ENCODE peak calls at places on chromosomes 5 and 9, in five cellular contexts. B is Peyer's patch, H is gastrocnemius medialis, C is MM.1S, Q is aorta. M is an unnamed sample.

GRCh38 chr9:130882696-130883225 is 13.9 kb downstream of the QRFP start:
- DNase-seq in C (no peak), Q (no peak), B (no peak), H (no peak), M (no peak)

GRCh38 chr9:112764837-112765236 is 14.3 kb downstream of the SNX30 start:
- DNase-seq in Q (no peak), H (no peak), C (no peak), B (peak; percentile 69), M (no peak)

GRCh38 chr5:170223906-170224305 is 8.9 kb upstream of the C5orf58 start:
- DNase-seq in H (no peak), C (no peak), B (no peak), Q (no peak), M (no peak)

GRCh38 chr5:84301535-84301934 is 83.1 kb downstream of the EDIL3 start:
- DNase-seq in C (no peak), Q (no peak), B (no peak), H (no peak), M (no peak)

GRCh38 chr9:96020822-96021615 is 145.5 kb downstream of the ERCC6L2 start:
- DNase-seq in Q (peak; percentile 84), H (no peak), C (no peak), B (peak; percentile 66), M (no peak)

GRCh38 chr9:74721696-74722660 is 165.7 kb downstream of the TRPM6 start:
- DNase-seq in Q (no peak), C (no peak), B (no peak), H (no peak), M (no peak)

GRCh38 chr9:89311346-89312153 is 555 bp downstream of the CKS2 start:
- DNase-seq in B (peak; percentile 58), C (no peak), Q (peak; percentile 82), H (no peak), M (no peak)

GRCh38 chr5:137310051-137310730 is 188.9 kb downstream of the SPOCK1 start:
- DNase-seq in C (no peak), H (no peak), Q (no peak), B (no peak), M (no peak)

GRCh38 chr9:86614871-86615849 is 260.9 kb upstream of the TUT7 start:
- DNase-seq in H (no peak), B (no peak), Q (no peak), C (no peak), M (no peak)

DNA sequence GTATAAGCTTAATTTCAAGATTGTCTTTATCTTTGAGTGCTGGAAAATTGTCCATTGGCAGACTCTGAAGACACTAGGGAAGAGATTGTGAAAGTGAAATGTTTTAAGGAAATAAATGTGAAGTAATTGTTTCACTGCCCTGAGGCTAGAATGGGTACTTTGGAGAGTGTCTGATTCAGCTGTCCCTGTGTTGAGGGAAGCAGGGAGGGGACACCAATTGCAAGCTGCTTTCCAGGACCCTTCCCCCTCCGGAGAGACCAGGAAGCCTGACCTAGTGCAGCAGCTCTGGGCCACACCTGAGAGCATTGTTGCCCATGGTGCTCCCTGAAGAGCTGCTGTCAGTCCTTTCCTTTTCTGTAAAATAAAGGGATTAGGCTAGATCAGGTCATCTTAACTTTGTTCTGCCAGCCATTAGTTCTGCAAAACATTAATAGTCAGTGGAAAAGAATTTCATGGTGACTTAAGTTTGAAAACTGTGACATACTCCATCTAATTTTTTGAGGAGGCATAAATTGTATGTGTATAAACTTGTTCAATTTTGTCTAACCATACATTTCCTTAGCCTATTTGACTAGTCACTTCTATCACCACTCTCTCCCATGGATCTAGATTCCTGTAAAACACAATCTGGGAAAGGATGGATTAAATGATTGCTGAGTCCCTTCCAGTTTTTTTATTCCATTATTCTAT is 18.8 kb downstream of the MAP1B start:
- DNase-seq in H (no peak), C (no peak), B (no peak), Q (no peak), M (no peak)
- H3K4me1 ChIP-seq in H (peaks cover 2% of the 10 kb centered on the region), C (no peaks in the 10 kb centered on the region), B (no peaks in the 10 kb centered on the region), Q (peaks cover 15% of the 10 kb centered on the region), M (peaks cover 41% of the 10 kb centered on the region)

DNA sequence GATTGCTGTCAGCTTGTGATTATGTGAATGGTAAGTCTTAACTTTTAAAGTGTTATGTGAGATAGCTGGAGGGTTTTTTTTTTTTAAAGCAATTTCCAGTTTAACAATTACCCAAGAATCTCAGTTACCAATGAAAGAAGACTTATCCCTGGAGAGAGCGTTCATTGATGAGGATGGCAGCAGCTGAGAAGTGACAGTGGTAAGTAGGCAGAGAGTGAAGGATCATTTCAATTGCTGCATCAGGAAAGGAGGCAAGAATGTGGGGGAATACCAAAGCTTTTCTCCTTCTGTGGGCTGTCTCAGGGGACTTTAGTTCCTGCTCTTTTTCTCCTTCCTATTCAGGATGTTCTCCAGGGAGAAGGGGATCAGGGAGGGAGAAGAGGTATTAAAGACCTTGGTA is 370.3 kb upstream of the C9orf72 start:
- DNase-seq in H (no peak), C (no peak), B (no peak), Q (no peak), M (no peak)
- H3K4me3 ChIP-seq in H (no peak overlapping the region), C (no peak overlapping the region), B (no peak overlapping the region), Q (no peak overlapping the region), M (no peak overlapping the region)

DNA sequence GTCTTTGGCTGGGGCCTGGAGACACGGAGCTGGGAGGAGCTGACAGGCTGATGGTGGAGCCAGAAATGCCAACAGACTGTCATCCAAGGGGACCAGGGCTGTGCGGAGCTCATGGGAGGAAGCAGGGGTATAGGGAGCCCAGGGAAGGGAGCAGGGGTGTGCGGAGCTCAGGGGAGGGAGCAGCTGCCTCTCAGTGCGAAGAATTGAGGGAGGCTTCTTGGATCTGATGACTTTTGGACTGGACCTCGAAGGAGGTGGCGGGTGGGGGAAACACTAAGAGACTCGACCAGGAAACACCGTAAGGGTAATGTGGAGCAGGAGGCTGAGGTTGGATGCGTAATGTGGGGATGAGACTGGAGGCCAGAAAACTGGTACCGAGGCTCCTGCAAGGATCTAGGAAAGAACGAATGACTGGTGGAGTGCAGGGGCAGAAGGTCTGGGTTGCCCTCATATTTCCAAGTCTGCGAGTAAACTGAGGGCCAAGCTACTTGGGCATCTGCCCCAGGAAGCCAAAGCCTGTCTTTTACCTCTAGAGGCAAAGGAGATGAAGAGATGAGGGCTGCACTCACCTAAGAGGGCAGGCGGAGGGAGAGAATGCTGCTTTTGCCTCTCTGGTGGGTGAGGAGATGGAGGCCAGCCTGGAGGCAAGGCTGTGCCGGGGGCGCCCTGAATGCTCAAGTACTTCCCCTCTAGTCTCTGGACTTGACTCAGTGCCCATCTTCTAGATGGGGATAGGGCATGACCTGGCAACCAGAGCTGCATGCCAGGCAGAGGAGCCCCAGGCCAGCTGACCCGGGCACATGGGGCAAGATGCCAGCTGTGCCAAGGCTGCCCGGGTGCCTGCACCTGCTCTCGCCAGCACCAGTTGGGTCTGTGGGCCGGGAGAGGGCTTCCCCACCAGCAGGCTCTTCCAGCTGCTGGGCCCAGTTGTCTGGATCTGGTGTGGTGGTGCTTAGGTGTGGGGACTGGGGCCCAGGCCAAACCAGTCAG is 2.3 kb downstream of the PTGS1 start:
- DNase-seq in C (no peak), B (peak; percentile 41), H (no peak), Q (no peak), M (no peak)
- H3K4me1 ChIP-seq in C (peaks cover 12% of the 10 kb centered on the region), B (no peaks in the 10 kb centered on the region), H (peaks cover 12% of the 10 kb centered on the region), Q (no peaks in the 10 kb centered on the region), M (no peaks in the 10 kb centered on the region)

GRCh38 chr5:39199335-39199734 is 20.0 kb downstream of the FYB1 start:
- DNase-seq in B (no peak), C (no peak), Q (no peak), H (no peak), M (no peak)
- H3K4me3 ChIP-seq in B (no peak overlapping the region), C (no peak overlapping the region), Q (no peak overlapping the region), H (no peak overlapping the region), M (no peak overlapping the region)

GRCh38 chr9:3762076-3762475 is 236.3 kb upstream of the RFX3 start:
- DNase-seq in Q (no peak), B (no peak), H (no peak), C (no peak), M (no peak)
- H3K4me1 ChIP-seq in Q (no peaks in the 10 kb centered on the region), B (no peaks in the 10 kb centered on the region), H (no peaks in the 10 kb centered on the region), C (peaks cover 30% of the 10 kb centered on the region), M (no peaks in the 10 kb centered on the region)

M was measured in tibial artery.